ENCODE peak calls at places on chromosomes 13 and 19, in six cellular contexts. X is stomach, D is A549, N is mesendoderm, L is lower lobe of right lung, Q is neuronal stem cell. O is an unnamed sample.
A peak's percentile ranks its signal among the peaks of the same experiment; 100 is the strongest.

GRCh38 chr13:107767119-107767518 is 448.2 kb downstream of the LIG4 start:
- DNase-seq in X (no peak), D (no peak), N (peak; percentile 82), L (no peak), Q (no peak), O (no peak)

GRCh38 chr13:50529154-50529882 is 314.2 kb downstream of the DLEU7 start:
- DNase-seq in X (peak; percentile 87), D (peak; percentile 67), N (no peak), L (peak; percentile 88), Q (no peak), O (peak; percentile 92)

GRCh38 chr13:83019986-83020385 is 862.3 kb downstream of the SLITRK1 start:
- DNase-seq in X (no peak), D (no peak), N (no peak), L (no peak), Q (no peak), O (no peak)

GRCh38 chr13:113049521-113049941 is 56.1 kb upstream of the F7 start:
- DNase-seq in X (no peak), D (no peak), N (no peak), L (peak; percentile 40), Q (no peak), O (peak; percentile 77)

GRCh38 chr19:20243629-20244028 is 76.6 kb downstream of the ZNF486 start:
- DNase-seq in X (no peak), D (no peak), N (no peak), L (no peak), Q (no peak), O (no peak)

GRCh38 chr13:113747291-113747833 is 11.7 kb upstream of the TMEM255B start:
- DNase-seq in X (no peak), D (no peak), N (no peak), L (peak; percentile 34), Q (no peak), O (peak; percentile 40)

GRCh38 chr19:1057185-1057857 is 9.6 kb upstream of the ARHGAP45 start:
- DNase-seq in X (no peak), D (peak; percentile 58), N (peak; percentile 83), L (no peak), Q (no peak), O (no peak)

GRCh38 chr13:21228738-21229137 is 52.3 kb downstream of the MRPL57 start:
- DNase-seq in X (no peak), D (no peak), N (no peak), L (no peak), Q (no peak), O (no peak)

GRCh38 chr13:51643114-51643881 is 59.0 kb downstream of the WDFY2 start:
- DNase-seq in X (no peak), D (peak; percentile 66), N (peak; percentile 89), L (no peak), Q (no peak), O (no peak)

GRCh38 chr19:45922281-45922680 is 7.7 kb upstream of the NANOS2 start:
- DNase-seq in X (no peak), D (peak; percentile 66), N (peak; percentile 91), L (no peak), Q (no peak), O (no peak)

GRCh38 chr19:5130371-5131030 is 161.6 kb downstream of the KDM4B start:
- DNase-seq in X (no peak), D (no peak), N (no peak), L (no peak), Q (no peak), O (no peak)

GRCh38 chr13:21231426-21231945 is 55.0 kb downstream of the MRPL57 start:
- DNase-seq in X (no peak), D (no peak), N (no peak), L (no peak), Q (no peak), O (no peak)

GRCh38 chr13:62799038-62799535 is 1383.4 kb upstream of the PCDH20 start:
- DNase-seq in X (no peak), D (no peak), N (no peak), L (no peak), Q (no peak), O (no peak)

GRCh38 chr13:75226755-75227435 is 255.1 kb downstream of the TBC1D4 start:
- DNase-seq in X (no peak), D (peak; percentile 11), N (peak; percentile 5), L (no peak), Q (no peak), O (no peak)

GRCh38 chr19:2503521-2504109 is 27.7 kb downstream of the GADD45B start:
- DNase-seq in X (no peak), D (peak; percentile 47), N (peak; percentile 59), L (peak; percentile 48), Q (no peak), O (no peak)

GRCh38 chr19:519449-519865 is 12.1 kb upstream of the CDC34 start:
- DNase-seq in X (no peak), D (no peak), N (no peak), L (no peak), Q (no peak), O (no peak)

GRCh38 chr13:97018029-97018819 is 23.9 kb upstream of the OXGR1 start:
- DNase-seq in X (no peak), D (peak; percentile 46), N (peak; percentile 91), L (no peak), Q (no peak), O (no peak)

DNA sequence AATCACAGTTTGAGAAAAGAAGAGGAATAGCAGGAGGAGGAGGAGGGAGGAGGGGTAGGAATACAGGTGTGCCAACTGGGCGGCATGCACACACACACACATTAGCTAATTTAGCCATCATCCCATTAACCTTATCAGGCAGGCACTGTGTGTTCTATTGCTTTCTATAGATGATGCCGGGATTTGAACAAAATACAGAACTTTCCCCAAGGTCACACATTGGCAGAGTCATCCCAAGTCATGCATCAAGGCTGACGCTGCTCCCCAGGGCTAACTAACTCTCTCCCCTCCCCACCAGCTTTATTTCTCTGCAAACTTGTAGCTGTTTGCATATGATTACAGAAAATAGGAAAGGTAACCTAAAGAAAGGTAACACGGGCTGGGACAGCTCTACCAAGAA is 83.0 kb downstream of the NUFIP1 start:
- DNase-seq in X (no peak), D (no peak), N (no peak), L (no peak), Q (no peak), O (no peak)
- H3K27ac ChIP-seq in X (peak overlapping the region; percentile 43), D (peak overlapping the region; percentile 21), N (no peak overlapping the region), L (no peak overlapping the region), Q (no peak overlapping the region), O (peak overlapping the region; percentile 95)

DNA sequence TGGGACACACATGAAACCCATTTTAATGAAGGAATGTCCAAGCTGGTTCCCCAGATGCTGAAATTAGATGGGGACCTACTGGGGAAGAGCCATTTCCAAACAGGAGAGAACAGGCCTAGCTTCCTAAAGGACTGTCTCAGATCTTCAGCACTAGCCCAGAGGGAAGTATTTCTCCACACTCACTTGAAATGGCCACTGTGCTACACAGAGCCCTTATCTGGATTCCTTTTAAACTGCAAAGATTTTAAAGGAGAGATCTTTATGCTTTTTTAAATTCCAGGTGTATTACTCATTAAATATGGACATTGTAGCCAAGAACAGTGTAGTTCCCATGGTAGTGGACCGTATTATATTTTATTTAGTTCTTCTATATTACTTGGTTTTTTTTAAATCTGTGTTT is 255.3 kb downstream of the SHISA2 start:
- DNase-seq in X (no peak), D (no peak), N (no peak), L (no peak), Q (no peak), O (no peak)
- H3K4me1 ChIP-seq in X (peaks cover 8% of the 10 kb centered on the region), D (no peaks in the 10 kb centered on the region), N (no peaks in the 10 kb centered on the region), L (no peaks in the 10 kb centered on the region), Q (no peaks in the 10 kb centered on the region), O (no peaks in the 10 kb centered on the region)

GRCh38 chr19:7871280-7871529 is 3.0 kb downstream of the PRR36 start:
- DNase-seq in X (no peak), D (no peak), N (peak; percentile 92), L (no peak), Q (no peak), O (no peak)
- H3K27ac ChIP-seq in X (peak overlapping the region; percentile 75), D (peak overlapping the region; percentile 45), N (no peak overlapping the region), L (no peak overlapping the region), Q (peak overlapping the region; percentile 97), O (no peak overlapping the region)

GRCh38 chr19:35911790-35912189 is 3.7 kb upstream of the TYROBP start:
- DNase-seq in X (peak; percentile 83), D (peak; percentile 59), N (no peak), L (peak; percentile 58), Q (no peak), O (no peak)
- H3K4me1 ChIP-seq in X (peaks cover 7% of the 10 kb centered on the region), D (peaks cover 3% of the 10 kb centered on the region), N (peaks cover 2% of the 10 kb centered on the region), L (peaks cover 5% of the 10 kb centered on the region), Q (peaks cover 5% of the 10 kb centered on the region), O (no peaks in the 10 kb centered on the region)

DNA sequence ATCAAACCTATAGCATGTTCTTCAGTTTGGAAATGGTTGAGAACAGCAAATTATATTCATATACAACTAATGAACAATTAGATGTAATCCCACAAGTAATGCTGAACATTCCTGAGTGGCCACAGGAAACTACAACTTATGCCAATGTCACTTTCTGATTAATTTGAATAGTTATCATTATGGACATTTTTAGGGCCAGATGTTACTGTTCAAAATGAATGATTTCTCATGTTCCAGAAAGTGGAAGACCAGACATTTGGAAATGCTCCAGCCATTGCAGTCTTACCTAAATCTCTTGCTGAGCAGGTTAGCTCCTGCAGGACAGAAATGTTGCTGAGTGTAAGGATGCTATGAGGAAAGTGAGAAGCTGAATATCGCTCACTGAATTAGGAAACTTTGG is 819.8 kb downstream of the PCDH9 start:
- DNase-seq in X (no peak), D (no peak), N (no peak), L (no peak), Q (no peak), O (no peak)
- H3K27ac ChIP-seq in X (no peak overlapping the region), D (no peak overlapping the region), N (no peak overlapping the region), L (no peak overlapping the region), Q (no peak overlapping the region), O (no peak overlapping the region)

GRCh38 chr19:34188388-34188787 is 16.1 kb downstream of the LSM14A start:
- DNase-seq in X (no peak), D (no peak), N (no peak), L (no peak), Q (no peak), O (no peak)
- H3K4me1 ChIP-seq in X (peaks cover 88% of the 10 kb centered on the region), D (peaks cover 76% of the 10 kb centered on the region), N (no peaks in the 10 kb centered on the region), L (peaks cover 72% of the 10 kb centered on the region), Q (no peaks in the 10 kb centered on the region), O (no peaks in the 10 kb centered on the region)